ENCODE peak calls at places on chromosomes 16 and 17, in six cellular contexts. O is left cardiac atrium; P is activated CD8-positive, alpha-beta memory T cell treated with anti-CD3 and anti-CD28 coated beads, Interleukin-2, amount 50 U/mL, for 48 hours; D is stomach; Z is NCI-H1436; G is SHP77. A is an unnamed sample.

GRCh38 chr17:1931759-1932579 is 93.2 kb downstream of the RTN4RL1 start:
- DNase-seq in P (no peak), Z (peak), O (peak), D (peak), G (peak), A (no peak)

GRCh38 chr17:28937044-28937729 is 14.1 kb downstream of the PHF12 start:
- DNase-seq in P (no peak), O (no peak), Z (no peak), G (no peak), D (no peak), A (no peak)

GRCh38 chr17:65198653-65199382 is 61.6 kb downstream of the RGS9 start:
- DNase-seq in G (peak), O (no peak), P (no peak), D (no peak), Z (peak), A (no peak)

GRCh38 chr16:79816081-79816497 is 215.6 kb upstream of the MAF start:
- DNase-seq in D (no peak), Z (no peak), P (no peak), O (no peak), G (no peak), A (peak)

GRCh38 chr17:17048106-17048505 is 5.8 kb downstream of the MPRIP start:
- DNase-seq in D (peak), P (peak), O (no peak), G (no peak), Z (no peak), A (no peak)

GRCh38 chr17:1259910-1260389 is 10.3 kb upstream of the BHLHA9 start:
- DNase-seq in D (no peak), G (no peak), O (no peak), Z (no peak), P (no peak), A (no peak)

GRCh38 chr16:3774156-3774767 is 56.9 kb upstream of the TRAP1 start:
- DNase-seq in D (no peak), G (no peak), P (no peak), O (peak), Z (peak), A (peak)

GRCh38 chr16:50185005-50185505 is 31.9 kb downstream of the TENT4B start:
- DNase-seq in P (no peak), G (no peak), O (no peak), Z (no peak), D (no peak), A (no peak)

GRCh38 chr16:83715217-83715920 is 92.4 kb upstream of the HSBP1 start:
- DNase-seq in D (peak), O (no peak), G (peak), P (no peak), Z (no peak), A (no peak)

GRCh38 chr16:10684541-10685151 is 10.1 kb downstream of the TEKT5 start:
- DNase-seq in G (no peak), P (no peak), O (no peak), D (no peak), Z (no peak), A (no peak)

GRCh38 chr17:1908699-1909309 is 79.0 kb downstream of the RPA1 start:
- DNase-seq in O (peak), G (peak), D (peak), P (no peak), Z (peak), A (peak)

GRCh38 chr17:41002814-41003213 is 3.1 kb upstream of the KRTAP3-2 start:
- DNase-seq in D (no peak), G (no peak), Z (no peak), P (no peak), O (no peak), A (no peak)

GRCh38 chr16:90046971-90047713 is 27.9 kb upstream of the DBNDD1 start:
- DNase-seq in Z (no peak), O (peak), G (no peak), P (no peak), D (peak), A (peak)

GRCh38 chr16:82993415-82993814 is 366.6 kb downstream of the CDH13 start:
- DNase-seq in P (no peak), Z (no peak), G (no peak), D (no peak), O (no peak), A (no peak)